ENCODE peak calls at places on chromosomes 16 and 17, in eight cellular contexts. One of them, this sample, is unnamed.

GRCh38 chr17:82858376-82859126 is 18.7 kb upstream of the ZNF750 start:
- DNase-seq in AG04449: no peak
- DNase-seq in AG09319: no peak
- DNase-seq in fibroblast of lung: no peak
- DNase-seq in prostate gland: peak; percentile 89
- DNase-seq in endothelial cell: no peak
- DNase-seq in AG04450: no peak
- DNase-seq in MCF 10A: no peak
- DNase-seq in this sample: no peak

GRCh38 chr17:69729937-69730336 is 315.4 kb downstream of the MAP2K6 start:
- DNase-seq in AG04449: no peak
- DNase-seq in endothelial cell: no peak
- DNase-seq in fibroblast of lung: peak; percentile 75
- DNase-seq in AG09319: no peak
- DNase-seq in AG04450: no peak
- DNase-seq in prostate gland: no peak
- DNase-seq in MCF 10A: peak; percentile 81
- DNase-seq in this sample: no peak

GRCh38 chr17:11122908-11123307 is 118.1 kb upstream of the SHISA6 start:
- DNase-seq in MCF 10A: no peak
- DNase-seq in AG04449: no peak
- DNase-seq in endothelial cell: no peak
- DNase-seq in prostate gland: peak; percentile 67
- DNase-seq in AG04450: no peak
- DNase-seq in fibroblast of lung: no peak
- DNase-seq in AG09319: no peak
- DNase-seq in this sample: no peak

GRCh38 chr17:42679492-42680330 is 1.9 kb downstream of the CCR10 start:
- DNase-seq in AG09319: no peak
- DNase-seq in endothelial cell: peak; percentile 86
- DNase-seq in prostate gland: peak; percentile 78
- DNase-seq in AG04450: no peak
- DNase-seq in fibroblast of lung: peak; percentile 79
- DNase-seq in MCF 10A: peak; percentile 74
- DNase-seq in AG04449: no peak
- DNase-seq in this sample: peak; percentile 81

GRCh38 chr17:32323046-32323445 is 18.9 kb downstream of the C17orf75 start:
- DNase-seq in AG04450: no peak
- DNase-seq in AG09319: no peak
- DNase-seq in fibroblast of lung: no peak
- DNase-seq in MCF 10A: no peak
- DNase-seq in endothelial cell: no peak
- DNase-seq in AG04449: no peak
- DNase-seq in prostate gland: no peak
- DNase-seq in this sample: no peak

GRCh38 chr17:8918811-8919210 is 46.7 kb downstream of the PIK3R5 start:
- DNase-seq in AG04449: no peak
- DNase-seq in prostate gland: no peak
- DNase-seq in AG04450: no peak
- DNase-seq in MCF 10A: no peak
- DNase-seq in AG09319: no peak
- DNase-seq in fibroblast of lung: peak; percentile 62
- DNase-seq in endothelial cell: no peak
- DNase-seq in this sample: no peak

GRCh38 chr16:80746231-80746630 is 58.2 kb downstream of the CDYL2 start:
- DNase-seq in AG09319: no peak
- DNase-seq in endothelial cell: no peak
- DNase-seq in fibroblast of lung: peak; percentile 9
- DNase-seq in AG04449: no peak
- DNase-seq in prostate gland: no peak
- DNase-seq in MCF 10A: no peak
- DNase-seq in AG04450: no peak
- DNase-seq in this sample: no peak

GRCh38 chr17:20960871-20961270 is 81.9 kb downstream of the USP22 start:
- DNase-seq in endothelial cell: no peak
- DNase-seq in fibroblast of lung: no peak
- DNase-seq in AG09319: no peak
- DNase-seq in MCF 10A: no peak
- DNase-seq in AG04449: no peak
- DNase-seq in AG04450: no peak
- DNase-seq in prostate gland: no peak
- DNase-seq in this sample: no peak

GRCh38 chr16:27401768-27402568 is at the start of gene IL21R:
- DNase-seq in fibroblast of lung: peak; percentile 80
- DNase-seq in MCF 10A: no peak
- DNase-seq in endothelial cell: no peak
- DNase-seq in AG09319: no peak
- DNase-seq in prostate gland: no peak
- DNase-seq in AG04450: no peak
- DNase-seq in AG04449: no peak
- DNase-seq in this sample: peak; percentile 84

GRCh38 chr17:43211123-43211479 is 574 bp upstream of the TMEM106A start:
- DNase-seq in MCF 10A: no peak
- DNase-seq in prostate gland: no peak
- DNase-seq in endothelial cell: no peak
- DNase-seq in AG09319: no peak
- DNase-seq in fibroblast of lung: no peak
- DNase-seq in AG04450: no peak
- DNase-seq in AG04449: no peak
- DNase-seq in this sample: no peak

GRCh38 chr16:68425498-68426354 is 22.6 kb downstream of the SMPD3 start:
- DNase-seq in fibroblast of lung: no peak
- DNase-seq in AG09319: no peak
- DNase-seq in MCF 10A: no peak
- DNase-seq in AG04449: no peak
- DNase-seq in endothelial cell: no peak
- DNase-seq in prostate gland: no peak
- DNase-seq in AG04450: no peak
- DNase-seq in this sample: no peak

GRCh38 chr16:22671301-22672076 is 142.5 kb upstream of the HS3ST2 start:
- DNase-seq in MCF 10A: peak; percentile 44
- DNase-seq in prostate gland: no peak
- DNase-seq in AG04450: no peak
- DNase-seq in AG09319: no peak
- DNase-seq in fibroblast of lung: no peak
- DNase-seq in endothelial cell: no peak
- DNase-seq in AG04449: no peak
- DNase-seq in this sample: no peak

GRCh38 chr17:3968017-3968416 is 3.8 kb upstream of the ATP2A3 start:
- DNase-seq in prostate gland: no peak
- DNase-seq in AG04449: no peak
- DNase-seq in MCF 10A: no peak
- DNase-seq in fibroblast of lung: no peak
- DNase-seq in endothelial cell: no peak
- DNase-seq in AG04450: no peak
- DNase-seq in AG09319: no peak
- DNase-seq in this sample: no peak

GRCh38 chr17:57946798-57947358 is 8.3 kb downstream of the CUEDC1 start:
- DNase-seq in AG04450: peak; percentile 55
- DNase-seq in endothelial cell: no peak
- DNase-seq in AG04449: no peak
- DNase-seq in MCF 10A: peak; percentile 56
- DNase-seq in AG09319: no peak
- DNase-seq in prostate gland: peak; percentile 52
- DNase-seq in fibroblast of lung: peak; percentile 71
- DNase-seq in this sample: peak; percentile 76

GRCh38 chr17:77212081-77212832 is 71.5 kb downstream of the SEC14L1 start:
- DNase-seq in AG04450: no peak
- DNase-seq in endothelial cell: no peak
- DNase-seq in fibroblast of lung: no peak
- DNase-seq in MCF 10A: no peak
- DNase-seq in AG09319: no peak
- DNase-seq in AG04449: no peak
- DNase-seq in prostate gland: no peak
- DNase-seq in this sample: peak; percentile 89

GRCh38 chr17:74539281-74539820 is 6.6 kb downstream of the CD300C start:
- DNase-seq in fibroblast of lung: no peak
- DNase-seq in AG04449: no peak
- DNase-seq in MCF 10A: no peak
- DNase-seq in prostate gland: no peak
- DNase-seq in AG09319: no peak
- DNase-seq in endothelial cell: no peak
- DNase-seq in AG04450: no peak
- DNase-seq in this sample: no peak

GRCh38 chr17:72560303-72561247 is 439.8 kb downstream of the SOX9 start:
- DNase-seq in AG04450: no peak
- DNase-seq in prostate gland: peak; percentile 69
- DNase-seq in MCF 10A: peak; percentile 65
- DNase-seq in AG04449: no peak
- DNase-seq in AG09319: peak; percentile 12
- DNase-seq in fibroblast of lung: peak; percentile 43
- DNase-seq in endothelial cell: peak; percentile 54
- DNase-seq in this sample: peak; percentile 87

GRCh38 chr17:35821308-35821707 is 12.0 kb downstream of the TAF15 start:
- DNase-seq in MCF 10A: no peak
- DNase-seq in prostate gland: no peak
- DNase-seq in AG04450: no peak
- DNase-seq in fibroblast of lung: no peak
- DNase-seq in AG04449: no peak
- DNase-seq in AG09319: no peak
- DNase-seq in endothelial cell: no peak
- DNase-seq in this sample: no peak

GRCh38 chr17:35816723-35817122 is 7.4 kb downstream of the TAF15 start:
- DNase-seq in prostate gland: no peak
- DNase-seq in AG04450: no peak
- DNase-seq in endothelial cell: no peak
- DNase-seq in AG09319: no peak
- DNase-seq in fibroblast of lung: no peak
- DNase-seq in MCF 10A: no peak
- DNase-seq in AG04449: no peak
- DNase-seq in this sample: no peak

GRCh38 chr17:35817196-35817595 is 7.9 kb downstream of the TAF15 start:
- DNase-seq in fibroblast of lung: no peak
- DNase-seq in prostate gland: no peak
- DNase-seq in AG04449: no peak
- DNase-seq in AG04450: peak; percentile 57
- DNase-seq in endothelial cell: no peak
- DNase-seq in MCF 10A: no peak
- DNase-seq in AG09319: no peak
- DNase-seq in this sample: no peak

GRCh38 chr17:35825206-35825605 is 15.9 kb downstream of the TAF15 start:
- DNase-seq in endothelial cell: no peak
- DNase-seq in MCF 10A: no peak
- DNase-seq in fibroblast of lung: no peak
- DNase-seq in prostate gland: no peak
- DNase-seq in AG04450: no peak
- DNase-seq in AG04449: no peak
- DNase-seq in AG09319: no peak
- DNase-seq in this sample: no peak

DNA sequence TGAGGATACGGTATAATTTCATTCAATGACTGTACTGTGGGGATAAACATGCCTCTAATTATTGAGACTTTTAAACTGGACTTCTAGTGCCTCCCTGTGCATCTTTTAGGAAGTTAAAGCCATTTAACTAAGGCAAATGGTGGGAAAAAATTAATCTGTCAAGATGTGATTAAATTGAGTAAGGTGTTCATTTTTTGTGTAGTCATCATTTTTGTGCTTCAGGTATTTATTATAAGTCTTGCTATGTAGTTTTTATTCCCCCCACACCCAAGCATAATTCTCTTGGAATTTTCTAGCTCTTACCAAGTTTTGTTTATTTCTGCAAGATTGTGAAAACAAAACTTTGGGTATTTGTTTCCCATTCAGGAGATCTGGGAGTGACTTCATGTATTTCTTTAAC is 10.2 kb downstream of the TAF15 start:
- DNase-seq in MCF 10A: no peak
- DNase-seq in AG04449: no peak
- DNase-seq in AG04450: no peak
- DNase-seq in endothelial cell: no peak
- DNase-seq in fibroblast of lung: no peak
- DNase-seq in prostate gland: no peak
- DNase-seq in AG09319: no peak
- DNase-seq in this sample: no peak
- TF ChIP-seq CTCF in MCF 10A: no peak
- TF ChIP-seq CTCF in AG04449: no peak
- TF ChIP-seq CTCF in AG04450: no peak
- TF ChIP-seq CTCF in endothelial cell: no peak
- TF ChIP-seq CTCF in fibroblast of lung: no peak
- TF ChIP-seq CTCF in prostate gland: no peak
- TF ChIP-seq CTCF in AG09319: no peak
- TF ChIP-seq CTCF in this sample: no peak

GRCh38 chr17:63918305-63918704 is 334 bp downstream of the GH1 start:
- DNase-seq in AG04449: no peak
- DNase-seq in AG04450: no peak
- DNase-seq in fibroblast of lung: no peak
- DNase-seq in AG09319: no peak
- DNase-seq in MCF 10A: no peak
- DNase-seq in endothelial cell: peak; percentile 40
- DNase-seq in prostate gland: no peak
- DNase-seq in this sample: no peak
- TF ChIP-seq CTCF in AG04449: peak; percentile 11
- TF ChIP-seq CTCF in AG04450: peak; percentile 9
- TF ChIP-seq CTCF in fibroblast of lung: no peak
- TF ChIP-seq CTCF in AG09319: no peak
- TF ChIP-seq CTCF in MCF 10A: no peak
- TF ChIP-seq CTCF in endothelial cell: no peak
- TF ChIP-seq CTCF in prostate gland: no peak
- TF ChIP-seq CTCF in this sample: no peak

DNA sequence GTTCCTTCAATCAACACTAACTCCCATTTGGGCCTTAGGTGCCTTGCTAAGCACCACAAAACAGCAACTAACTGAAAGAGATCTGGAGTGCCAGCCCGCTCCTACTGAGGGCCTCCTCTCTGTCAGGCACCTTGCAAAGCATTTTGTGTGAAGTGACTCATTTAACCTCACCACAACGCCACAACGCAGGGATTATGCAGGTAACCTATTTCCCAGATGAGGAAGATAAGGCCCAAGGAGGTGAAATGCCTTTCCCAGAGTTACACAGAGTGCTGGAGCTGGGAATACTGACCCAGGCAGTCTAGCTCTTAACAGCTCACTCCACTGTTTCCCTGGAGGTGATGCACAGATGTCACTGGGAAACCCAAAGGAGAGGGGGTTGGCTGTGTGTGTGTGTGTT is 32.8 kb downstream of the DRC3 start:
- DNase-seq in endothelial cell: no peak
- DNase-seq in MCF 10A: no peak
- DNase-seq in fibroblast of lung: no peak
- DNase-seq in AG04449: no peak
- DNase-seq in prostate gland: no peak
- DNase-seq in AG04450: no peak
- DNase-seq in AG09319: no peak
- DNase-seq in this sample: no peak
- TF ChIP-seq CTCF in endothelial cell: no peak
- TF ChIP-seq CTCF in MCF 10A: no peak
- TF ChIP-seq CTCF in fibroblast of lung: no peak
- TF ChIP-seq CTCF in AG04449: no peak
- TF ChIP-seq CTCF in prostate gland: no peak
- TF ChIP-seq CTCF in AG04450: no peak
- TF ChIP-seq CTCF in AG09319: no peak
- TF ChIP-seq CTCF in this sample: no peak

GRCh38 chr17:52297230-52298010 is 138.9 kb upstream of the CA10 start:
- DNase-seq in AG09319: no peak
- DNase-seq in prostate gland: no peak
- DNase-seq in AG04449: no peak
- DNase-seq in AG04450: no peak
- DNase-seq in fibroblast of lung: no peak
- DNase-seq in MCF 10A: peak; percentile 50
- DNase-seq in endothelial cell: no peak
- DNase-seq in this sample: no peak
- TF ChIP-seq CTCF in AG09319: no peak
- TF ChIP-seq CTCF in prostate gland: no peak
- TF ChIP-seq CTCF in AG04449: no peak
- TF ChIP-seq CTCF in AG04450: no peak
- TF ChIP-seq CTCF in fibroblast of lung: no peak
- TF ChIP-seq CTCF in MCF 10A: peak; percentile 48
- TF ChIP-seq CTCF in endothelial cell: no peak
- TF ChIP-seq CTCF in this sample: no peak

This sample was measured in GM10248.